ENCODE peak calls at places on chromosomes 7 and 10, in eight cellular contexts. F is neural progenitor cell, V is HepG2, W is fibroblast of lung, Y is endothelial cell of umbilical vein, Q is K562, P is HCT116, K is GM23338. N is an unnamed sample.

GRCh38 chr7:141654551-141654950 is 47.4 kb downstream of the DENND11 start:
- DNase-seq in F (peak), V (peak), W (peak), Y (peak), Q (peak), P (peak), K (peak), N (peak)

GRCh38 chr7:14717711-14718304 is 184.7 kb downstream of the DGKB start:
- DNase-seq in F (peak), V (no peak), W (peak), Y (peak), Q (no peak), P (no peak), K (peak), N (no peak)

GRCh38 chr10:5694573-5694972 is 9.9 kb downstream of the TASOR2 start:
- DNase-seq in F (no peak), V (no peak), W (no peak), Y (no peak), Q (no peak), P (no peak), K (no peak), N (no peak)

GRCh38 chr10:100522945-100523344 is 3.3 kb upstream of the SEC31B start:
- DNase-seq in F (no peak), V (no peak), W (no peak), Y (no peak), Q (no peak), P (no peak), K (no peak), N (no peak)

GRCh38 chr10:11907914-11908313 is 84.8 kb downstream of the PROSER2 start:
- DNase-seq in F (no peak), V (no peak), W (no peak), Y (no peak), Q (no peak), P (no peak), K (no peak), N (no peak)

GRCh38 chr7:129351320-129351719 is 82.9 kb upstream of the STRIP2 start:
- DNase-seq in F (no peak), V (no peak), W (peak), Y (no peak), Q (no peak), P (no peak), K (no peak), N (peak)

GRCh38 chr7:100867796-100868485 is 754 bp downstream of the TRIP6 start:
- DNase-seq in F (peak), V (no peak), W (no peak), Y (no peak), Q (peak), P (no peak), K (peak), N (no peak)

GRCh38 chr7:157475601-157476000 is 138.8 kb downstream of the DNAJB6 start:
- DNase-seq in F (no peak), V (no peak), W (no peak), Y (no peak), Q (no peak), P (no peak), K (no peak), N (no peak)

GRCh38 chr10:129459762-129460539 is 7.1 kb upstream of the MGMT start:
- DNase-seq in F (no peak), V (peak), W (no peak), Y (no peak), Q (no peak), P (no peak), K (no peak), N (no peak)

GRCh38 chr7:76260171-76260703 is 42.2 kb upstream of the HSPB1 start:
- DNase-seq in F (peak), V (peak), W (no peak), Y (no peak), Q (peak), P (peak), K (peak), N (no peak)

GRCh38 chr7:108605582-108606173 is 36.0 kb downstream of the DNAJB9 start:
- DNase-seq in F (no peak), V (no peak), W (no peak), Y (no peak), Q (no peak), P (no peak), K (no peak), N (no peak)

GRCh38 chr7:92135100-92135429 is 788 bp upstream of the CYP51A1 start:
- DNase-seq in F (peak), V (peak), W (peak), Y (no peak), Q (peak), P (no peak), K (peak), N (peak)

GRCh38 chr7:73966941-73967831 is 60.8 kb upstream of the ELN start:
- DNase-seq in F (peak), V (no peak), W (no peak), Y (no peak), Q (no peak), P (no peak), K (no peak), N (no peak)

GRCh38 chr10:86355571-86356038 is 11.0 kb downstream of the GRID1 start:
- DNase-seq in F (no peak), V (no peak), W (no peak), Y (no peak), Q (no peak), P (no peak), K (no peak), N (no peak)

GRCh38 chr10:102542800-102543418 is 39.1 kb downstream of the SUFU start:
- DNase-seq in F (no peak), V (no peak), W (peak), Y (no peak), Q (no peak), P (no peak), K (no peak), N (no peak)

GRCh38 chr7:99919814-99920618 is 686 bp upstream of the TRIM4 start:
- DNase-seq in F (no peak), V (no peak), W (peak), Y (no peak), Q (no peak), P (no peak), K (no peak), N (no peak)

GRCh38 chr10:33465747-33466146 is 131.3 kb upstream of the NRP1 start:
- DNase-seq in F (no peak), V (no peak), W (no peak), Y (no peak), Q (no peak), P (no peak), K (no peak), N (no peak)

GRCh38 chr10:17217661-17218306 is 10.3 kb upstream of the VIM start:
- DNase-seq in F (no peak), V (no peak), W (peak), Y (no peak), Q (no peak), P (no peak), K (no peak), N (no peak)

GRCh38 chr10:11018830-11019692 is 1.4 kb downstream of the CELF2 start:
- DNase-seq in F (no peak), V (no peak), W (no peak), Y (peak), Q (no peak), P (no peak), K (no peak), N (no peak)

GRCh38 chr7:111401516-111401915 is 160.8 kb downstream of the IMMP2L start:
- DNase-seq in F (no peak), V (no peak), W (peak), Y (no peak), Q (no peak), P (no peak), K (no peak), N (no peak)

GRCh38 chr7:69996132-69996531 is 397.9 kb downstream of the AUTS2 start:
- DNase-seq in F (no peak), V (no peak), W (no peak), Y (no peak), Q (no peak), P (no peak), K (no peak), N (no peak)

GRCh38 chr7:146788008-146788407 is 671.4 kb downstream of the CNTNAP2 start:
- DNase-seq in F (no peak), V (no peak), W (no peak), Y (no peak), Q (no peak), P (no peak), K (no peak), N (no peak)

DNA sequence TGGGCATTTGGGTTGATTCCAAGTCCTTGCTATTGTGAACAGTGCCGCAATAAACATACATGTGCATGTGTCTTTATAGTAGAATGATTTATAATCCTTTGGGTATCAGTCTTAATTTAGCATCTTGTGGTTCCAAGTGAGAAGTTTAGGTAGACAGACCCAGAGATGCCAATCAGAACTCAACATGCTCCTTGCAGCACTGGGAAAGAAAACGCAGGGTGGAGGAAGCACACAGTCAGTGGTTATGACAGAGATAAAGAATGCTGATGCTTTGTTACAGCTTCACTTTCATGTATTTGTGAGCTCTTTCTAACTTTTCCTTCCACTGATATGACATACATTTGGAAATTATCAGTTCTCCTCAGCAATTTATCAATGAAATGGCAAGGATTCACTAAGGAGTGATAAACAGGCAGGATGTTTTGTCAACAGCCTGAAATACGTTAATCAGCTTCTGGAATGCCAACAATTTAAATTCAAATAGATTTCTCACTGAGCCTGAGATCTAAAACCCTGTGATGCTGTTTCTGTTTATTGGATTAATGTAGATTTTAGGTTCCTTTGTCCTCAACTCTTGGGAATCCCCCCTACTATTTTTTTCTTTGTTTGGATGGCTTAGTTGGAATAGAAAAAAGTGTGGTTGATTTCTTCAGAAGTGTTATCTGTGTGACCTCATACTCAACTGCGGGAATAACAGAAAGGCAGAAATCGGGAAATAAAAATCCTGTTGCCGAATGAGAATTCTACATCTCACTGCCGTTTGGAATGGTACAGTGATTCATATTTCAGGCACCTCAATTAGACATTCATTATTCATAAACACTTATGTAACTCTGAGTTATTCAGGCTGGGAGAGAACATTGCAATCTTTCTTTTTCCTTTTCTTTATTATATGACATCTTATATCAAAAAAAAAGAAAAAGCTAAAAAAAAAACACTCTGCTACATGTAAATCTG is 675.0 kb downstream of the CNTNAP2 start:
- DNase-seq in F (peak), V (no peak), W (no peak), Y (no peak), Q (no peak), P (no peak), K (peak), N (no peak)
- TF ChIP-seq EZH2 in F (no peak), V (no peak), W (no peak), Y (no peak), Q (no peak), P (no peak), K (no peak), N (no peak)

DNA sequence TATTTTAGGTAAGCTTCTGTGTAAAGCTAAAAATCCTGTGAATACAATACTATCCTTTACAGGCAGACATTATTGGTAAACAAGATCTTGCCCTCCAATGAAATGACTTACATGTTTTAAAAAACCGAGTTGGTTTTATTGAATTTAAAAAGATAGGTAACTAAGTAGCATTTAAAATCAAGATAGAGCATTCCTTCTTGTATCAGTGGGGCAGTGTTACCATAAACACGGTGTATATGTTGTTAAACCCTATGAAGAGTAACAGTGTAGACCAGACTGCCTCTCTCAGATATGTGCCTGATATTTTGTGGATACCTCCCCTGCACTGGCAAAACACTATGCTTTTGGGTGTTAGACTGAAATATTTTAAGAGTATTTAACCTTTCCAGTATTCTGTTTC is 81.1 kb downstream of the SNX10 start:
- DNase-seq in F (no peak), V (no peak), W (no peak), Y (peak), Q (no peak), P (no peak), K (no peak), N (no peak)
- TF ChIP-seq EZH2 in F (no peak), V (no peak), W (no peak), Y (no peak), Q (no peak), P (no peak), K (no peak), N (no peak)

GRCh38 chr10:117552156-117552620 is 9.6 kb downstream of the EMX2 start:
- DNase-seq in F (peak), V (no peak), W (no peak), Y (no peak), Q (no peak), P (no peak), K (peak), N (no peak)
- TF ChIP-seq EZH2 in F (no peak), V (no peak), W (no peak), Y (peak), Q (no peak), P (no peak), K (peak), N (no peak)

GRCh38 chr7:43450894-43451293 is 132.0 kb upstream of the STK17A start:
- DNase-seq in F (no peak), V (no peak), W (no peak), Y (no peak), Q (no peak), P (no peak), K (no peak), N (no peak)
- TF ChIP-seq EZH2 in F (no peak), V (no peak), W (no peak), Y (no peak), Q (no peak), P (no peak), K (no peak), N (no peak)

DNA sequence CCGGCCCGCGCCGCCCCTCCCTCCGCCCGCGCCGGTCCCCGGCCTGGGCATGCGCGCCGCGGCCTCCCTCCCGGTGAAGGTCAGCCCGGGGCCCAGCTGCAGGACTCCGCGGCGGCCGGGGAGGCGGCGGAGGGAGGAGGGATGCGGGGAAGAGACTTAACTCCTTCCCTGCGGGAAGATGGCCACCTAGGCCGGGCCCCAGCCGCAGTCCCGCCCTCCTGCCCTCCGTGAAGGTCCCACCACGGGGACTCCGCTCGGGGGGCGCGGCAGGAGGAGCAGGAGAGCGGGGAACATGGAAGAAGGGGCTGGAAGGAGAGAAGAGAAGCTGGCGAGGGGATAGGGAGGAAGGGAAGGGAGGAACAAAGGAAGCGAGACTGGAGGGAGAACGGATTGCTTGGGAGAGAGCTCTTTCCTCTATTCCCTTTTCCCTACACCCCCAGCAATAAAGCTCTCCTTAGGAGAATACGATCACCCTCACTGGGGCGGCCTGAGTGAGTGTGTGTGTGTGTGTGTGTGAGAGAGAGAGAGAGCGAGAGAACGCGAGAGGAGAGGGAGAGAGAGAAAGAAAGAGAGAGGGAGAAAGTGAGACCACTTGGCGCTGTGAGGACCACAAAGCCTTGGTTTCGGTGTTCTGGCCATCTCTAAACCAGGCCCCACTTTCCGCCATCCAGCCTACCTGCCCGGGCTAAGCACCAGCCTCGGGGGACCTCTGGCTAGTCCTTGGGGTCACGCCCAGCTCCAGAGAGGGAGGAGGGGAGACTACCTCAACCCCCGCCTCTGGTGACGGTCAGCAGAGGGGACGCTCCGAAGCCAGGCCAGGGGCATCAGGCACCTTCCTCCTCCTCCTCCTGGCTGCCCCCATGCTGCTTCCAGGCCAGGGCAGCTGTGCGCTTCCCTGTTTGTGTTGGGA is 3.7 kb upstream of the SMARCD3 start:
- DNase-seq in F (peak), V (no peak), W (peak), Y (peak), Q (peak), P (no peak), K (peak), N (no peak)
- TF ChIP-seq EZH2 in F (no peak), V (no peak), W (no peak), Y (no peak), Q (peak), P (no peak), K (no peak), N (peak)

GRCh38 chr10:8041284-8042031 is 13.0 kb upstream of the GATA3 start:
- DNase-seq in F (no peak), V (no peak), W (no peak), Y (peak), Q (no peak), P (no peak), K (no peak), N (no peak)

GRCh38 chr10:8037941-8038894 is 16.3 kb upstream of the GATA3 start:
- DNase-seq in F (peak), V (no peak), W (no peak), Y (peak), Q (no peak), P (no peak), K (no peak), N (no peak)

GRCh38 chr10:8037199-8037801 is 17.2 kb upstream of the GATA3 start:
- DNase-seq in F (peak), V (no peak), W (no peak), Y (no peak), Q (no peak), P (no peak), K (peak), N (no peak)

GRCh38 chr10:8040651-8041050 is 13.8 kb upstream of the GATA3 start:
- DNase-seq in F (no peak), V (no peak), W (no peak), Y (peak), Q (no peak), P (no peak), K (no peak), N (no peak)

DNA sequence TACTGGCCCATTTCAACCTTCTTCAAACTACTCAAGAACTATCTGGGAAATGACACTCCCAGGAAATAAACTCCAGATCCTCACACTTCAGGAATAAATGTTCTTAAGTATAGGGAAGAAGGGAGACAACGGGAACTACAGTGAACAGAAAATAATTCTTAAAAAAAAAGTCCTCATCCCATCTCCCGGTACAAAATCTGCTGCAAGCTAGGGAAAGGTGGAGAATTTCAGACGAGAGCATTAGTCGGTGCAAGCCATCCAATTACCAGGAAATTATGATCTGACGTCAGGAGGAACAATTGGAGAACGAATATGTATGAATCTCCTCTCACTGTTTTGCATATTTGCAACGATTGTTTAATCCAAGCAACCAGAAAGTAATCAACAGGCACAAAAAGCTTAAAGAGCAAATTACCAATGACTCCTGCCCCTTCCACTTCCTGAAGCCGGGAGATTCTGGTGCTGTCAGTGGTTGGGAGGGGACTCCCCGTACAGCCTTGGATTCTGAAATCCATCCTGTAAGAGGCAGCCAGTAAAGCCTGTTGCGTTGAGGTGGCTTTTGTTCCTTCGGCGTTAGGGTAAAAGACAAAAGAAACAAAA is 15.1 kb upstream of the GATA3 start:
- DNase-seq in F (peak), V (no peak), W (no peak), Y (peak), Q (no peak), P (no peak), K (peak), N (no peak)
- TF ChIP-seq EZH2 in F (no peak), V (no peak), W (no peak), Y (peak), Q (no peak), P (no peak), K (peak), N (no peak)

DNA sequence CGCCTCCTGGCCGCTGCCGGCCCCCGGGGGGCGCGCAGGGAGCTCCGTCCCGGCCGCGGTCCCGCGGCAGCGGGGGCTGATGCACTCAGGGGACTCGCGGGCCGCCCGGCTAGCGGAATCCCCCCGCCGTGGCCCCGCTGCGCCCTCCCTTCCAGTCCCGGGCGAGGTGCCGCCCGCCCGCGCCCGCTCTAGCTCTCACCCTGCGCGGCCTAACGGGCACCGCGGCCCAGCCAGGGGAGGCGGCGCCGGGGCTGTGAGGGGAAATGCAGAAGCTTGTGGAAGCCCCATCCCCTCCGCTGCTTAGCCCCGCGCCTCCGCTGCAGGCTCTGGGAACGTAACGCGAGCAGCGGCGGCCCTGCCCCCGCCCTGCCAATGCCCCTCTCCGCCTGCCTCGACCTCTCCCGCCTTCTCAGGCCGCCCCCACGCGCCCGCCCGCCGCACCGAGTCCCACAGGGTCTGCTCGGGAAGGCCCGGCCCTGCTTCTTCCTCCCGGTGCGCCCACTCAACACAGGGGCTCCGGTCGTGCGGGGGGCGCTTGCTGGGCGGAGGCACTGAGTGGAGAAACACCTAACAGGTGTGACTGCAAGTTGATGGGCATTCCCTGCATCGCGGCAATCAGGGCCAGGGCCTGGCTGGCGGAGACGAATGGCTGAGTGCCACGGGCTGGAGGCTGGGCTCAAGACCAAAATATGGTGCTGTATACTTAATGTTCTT is 383 bp upstream of the TMEM229A start:
- DNase-seq in F (peak), V (no peak), W (no peak), Y (no peak), Q (no peak), P (no peak), K (peak), N (peak)
- TF ChIP-seq EZH2 in F (peak), V (no peak), W (peak), Y (no peak), Q (no peak), P (no peak), K (no peak), N (no peak)